ENCODE peak calls at places on chromosome 2, in seven cellular contexts. R, V, P, C, B, X and D are unnamed samples.

GRCh38 chr2:26355038-26355995 is 8.7 kb upstream of the ADGRF3 start:
- DNase-seq in R (peak; percentile 76), V (no peak), P (no peak), C (no peak), B (no peak), X (peak; percentile 98), D (peak; percentile 72)

GRCh38 chr2:18583905-18584607 is 5.3 kb downstream of the NT5C1B start:
- DNase-seq in R (no peak), V (no peak), P (no peak), C (no peak), B (no peak), X (no peak), D (no peak)

GRCh38 chr2:199366406-199366805 is 91.3 kb downstream of the SATB2 start:
- DNase-seq in R (no peak), V (no peak), P (no peak), C (no peak), B (peak; percentile 47), X (peak; percentile 60), D (no peak)

GRCh38 chr2:213932-214693 is 49.7 kb downstream of the SH3YL1 start:
- DNase-seq in R (no peak), V (peak; percentile 27), P (no peak), C (peak; percentile 45), B (no peak), X (no peak), D (no peak)

GRCh38 chr2:182715121-182715895 is 749 bp upstream of the DNAJC10 start:
- DNase-seq in R (no peak), V (no peak), P (no peak), C (no peak), B (no peak), X (no peak), D (peak; percentile 1)

GRCh38 chr2:23532311-23533013 is 147.5 kb downstream of the KLHL29 start:
- DNase-seq in R (no peak), V (no peak), P (no peak), C (no peak), B (no peak), X (no peak), D (no peak)

GRCh38 chr2:161123531-161124030 is 36.6 kb upstream of the TANK start:
- DNase-seq in R (no peak), V (no peak), P (no peak), C (no peak), B (peak; percentile 54), X (peak; percentile 80), D (no peak)

GRCh38 chr2:75647771-75648170 is 1.2 kb downstream of the MRPL19 start:
- DNase-seq in R (no peak), V (no peak), P (no peak), C (no peak), B (no peak), X (no peak), D (no peak)

GRCh38 chr2:163593941-163594340 is 141.9 kb downstream of the FIGN start:
- DNase-seq in R (no peak), V (no peak), P (no peak), C (no peak), B (no peak), X (no peak), D (no peak)

GRCh38 chr2:212595036-212595654 is 56.5 kb upstream of the ERBB4 start:
- DNase-seq in R (no peak), V (no peak), P (no peak), C (no peak), B (no peak), X (peak; percentile 46), D (no peak)

GRCh38 chr2:230691005-230691647 is 21.5 kb upstream of the CAB39 start:
- DNase-seq in R (no peak), V (no peak), P (no peak), C (no peak), B (no peak), X (peak; percentile 98), D (no peak)

GRCh38 chr2:64361151-64361938 is 92.6 kb upstream of the LGALSL start:
- DNase-seq in R (no peak), V (no peak), P (no peak), C (peak; percentile 50), B (no peak), X (no peak), D (no peak)

GRCh38 chr2:236871500-236872001 is 214.1 kb upstream of the COPS8 start:
- DNase-seq in R (peak; percentile 71), V (peak; percentile 37), P (peak; percentile 81), C (no peak), B (peak; percentile 30), X (peak; percentile 92), D (peak; percentile 96)

GRCh38 chr2:171086352-171087290 is 74.1 kb downstream of the TLK1 start:
- DNase-seq in R (peak; percentile 7), V (peak; percentile 34), P (no peak), C (no peak), B (peak; percentile 56), X (peak; percentile 6), D (peak; percentile 11)

GRCh38 chr2:24258718-24259117 is 83.9 kb downstream of the FAM228A start:
- DNase-seq in R (no peak), V (no peak), P (no peak), C (no peak), B (no peak), X (no peak), D (no peak)

GRCh38 chr2:108858894-108859293 is 72.3 kb downstream of the CCDC138 start:
- DNase-seq in R (no peak), V (no peak), P (no peak), C (no peak), B (no peak), X (peak; percentile 46), D (no peak)

GRCh38 chr2:179410552-179411356 is 146.1 kb upstream of the SESTD1 start:
- DNase-seq in R (peak; percentile 23), V (peak; percentile 51), P (no peak), C (peak; percentile 27), B (peak; percentile 38), X (peak; percentile 48), D (no peak)

DNA sequence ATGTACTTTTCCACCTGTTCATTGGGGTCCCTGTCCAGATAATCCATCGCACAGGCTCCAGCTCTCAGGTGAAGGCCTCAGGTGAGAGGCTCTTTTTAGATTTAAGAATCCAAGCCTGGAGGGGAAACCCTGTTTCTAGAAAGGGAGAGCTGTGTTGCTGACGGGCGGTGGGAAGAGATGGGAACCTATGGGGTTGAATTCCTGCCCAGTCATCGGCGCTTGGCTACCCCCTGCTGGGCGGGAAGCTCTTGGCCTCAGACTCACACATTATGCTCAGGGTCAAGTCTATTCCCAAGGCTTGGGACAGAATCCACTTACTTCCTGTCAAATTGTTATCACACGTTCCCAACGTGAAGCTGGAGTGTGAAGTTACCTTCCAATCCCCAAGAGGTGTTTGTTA is 181.9 kb upstream of the ETAA1 start:
- DNase-seq in R (peak; percentile 77), V (peak; percentile 52), P (no peak), C (peak; percentile 83), B (peak; percentile 60), X (peak; percentile 46), D (no peak)
- TF ChIP-seq CTCF in R (peak; percentile 91), V (no peak), P (no peak), C (peak; percentile 57), B (peak; percentile 23), X (peak; percentile 49), D (peak; percentile 38)

GRCh38 chr2:134365356-134365755 is 111.5 kb downstream of the MGAT5 start:
- DNase-seq in R (no peak), V (no peak), P (no peak), C (no peak), B (no peak), X (no peak), D (no peak)
- TF ChIP-seq CTCF in R (peak; percentile 17), V (no peak), P (no peak), C (no peak), B (no peak), X (no peak), D (peak; percentile 12)

DNA sequence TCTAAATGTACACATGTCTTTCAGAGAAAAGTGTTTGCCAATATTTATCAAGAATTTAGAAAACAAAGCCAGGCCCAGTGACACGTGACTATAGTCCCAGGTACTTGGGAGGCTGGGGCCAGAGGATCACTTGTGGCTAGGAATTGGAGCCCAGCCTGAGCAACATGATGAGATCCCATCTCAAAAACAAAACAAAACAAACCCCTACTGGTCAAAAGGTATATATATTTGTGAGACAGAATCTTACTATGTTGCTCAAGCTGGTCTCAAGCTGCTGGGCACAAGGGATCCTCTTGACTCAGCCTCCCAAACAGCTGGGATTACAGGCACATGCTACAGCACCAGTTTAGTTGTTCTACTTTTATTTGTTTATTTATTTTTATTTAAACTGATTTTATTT is 79.2 kb downstream of the ZDBF2 start:
- DNase-seq in R (no peak), V (no peak), P (no peak), C (no peak), B (no peak), X (no peak), D (no peak)
- TF ChIP-seq CTCF in R (peak; percentile 1), V (no peak), P (no peak), C (no peak), B (no peak), X (peak; percentile 13), D (no peak)

DNA sequence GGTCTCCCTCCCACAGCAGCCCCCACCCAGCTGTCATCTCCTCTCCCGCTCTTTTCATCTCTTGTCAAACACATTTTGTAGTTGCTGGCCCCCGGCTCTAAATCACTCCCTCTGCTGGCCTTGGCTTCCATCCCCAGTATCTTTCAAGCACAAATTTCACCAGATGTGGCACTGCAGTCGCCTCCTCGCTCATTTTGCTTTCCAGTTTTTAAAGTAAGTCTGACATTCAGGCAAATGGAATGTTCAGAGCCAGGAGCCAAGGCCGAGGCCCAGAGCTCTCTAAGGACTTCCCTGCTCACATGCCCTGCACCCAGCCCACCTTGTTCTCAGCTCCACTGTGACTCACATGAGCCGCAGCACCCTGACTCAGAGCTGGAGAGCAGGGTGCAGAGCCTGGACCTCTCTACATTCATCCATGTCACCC is 158.4 kb downstream of the GALNT14 start:
- DNase-seq in R (no peak), V (no peak), P (peak; percentile 89), C (no peak), B (no peak), X (peak; percentile 97), D (peak; percentile 27)
- TF ChIP-seq CTCF in R (no peak), V (no peak), P (peak; percentile 52), C (no peak), B (no peak), X (peak; percentile 50), D (peak; percentile 59)

GRCh38 chr2:135603543-135603942 is 72.3 kb downstream of the R3HDM1 start:
- DNase-seq in R (no peak), V (no peak), P (no peak), C (no peak), B (no peak), X (peak; percentile 26), D (no peak)

DNA sequence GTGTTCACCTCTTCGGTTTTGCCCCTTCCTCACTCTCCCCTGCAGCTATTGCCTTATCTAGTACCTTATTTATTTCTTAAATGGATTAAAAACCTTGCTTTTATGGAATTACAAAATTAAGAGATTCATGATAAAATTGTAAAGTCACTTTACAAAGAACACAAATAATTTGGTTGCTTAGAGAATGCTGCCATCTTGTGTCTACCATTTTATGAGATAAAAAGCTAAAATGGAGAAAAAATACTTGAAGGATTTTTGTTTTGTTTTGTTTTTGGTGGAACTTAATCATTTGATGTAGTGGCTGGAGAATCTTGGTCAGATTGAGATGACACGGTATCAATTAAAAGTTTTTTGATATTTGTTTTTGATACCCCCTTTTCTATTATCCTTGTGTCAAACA is 69.6 kb downstream of the R3HDM1 start:
- DNase-seq in R (no peak), V (no peak), P (no peak), C (no peak), B (no peak), X (no peak), D (no peak)
- TF ChIP-seq CTCF in R (peak; percentile 27), V (no peak), P (peak; percentile 13), C (no peak), B (no peak), X (no peak), D (no peak)